ENCODE peak calls at places on chromosomes 11 and 22, in nine cellular contexts. A is tibial nerve, F is choroid plexus epithelial cell, W is chondrocyte, R is PC-9, S is cardiac fibroblast, T is tibial artery, H is mucosa of descending colon, B is GM13976. Z is an unnamed sample.

GRCh38 chr22:21001601-21002325 is at the start of gene THAP7:
- DNase-seq in B (peak; percentile 98), T (peak; percentile 98), W (peak; percentile 98), H (peak; percentile 98), S (peak; percentile 96), A (peak; percentile 95), F (peak; percentile 96), R (peak; percentile 79), Z (peak; percentile 97)

GRCh38 chr11:63826471-63827190 is 12.3 kb upstream of the MARK2 start:
- DNase-seq in H (no peak), F (no peak), T (no peak), R (no peak), B (no peak), A (no peak), W (no peak), S (no peak), Z (no peak)

GRCh38 chr11:46112961-46113617 is 8.2 kb downstream of the PHF21A start:
- DNase-seq in S (peak; percentile 73), W (no peak), H (peak; percentile 72), F (peak; percentile 82), B (no peak), T (no peak), A (peak; percentile 43), R (peak; percentile 49), Z (no peak)

GRCh38 chr22:43299736-43300135 is 43.4 kb downstream of the SCUBE1 start:
- DNase-seq in B (no peak), H (no peak), S (no peak), R (no peak), A (no peak), W (no peak), F (no peak), T (no peak), Z (no peak)

GRCh38 chr11:36684840-36685800 is 87.1 kb upstream of the RAG2 start:
- DNase-seq in S (no peak), B (no peak), H (no peak), A (no peak), W (no peak), F (no peak), R (no peak), T (no peak), Z (no peak)

GRCh38 chr11:64751136-64751535 is 7.2 kb upstream of the RASGRP2 start:
- DNase-seq in F (no peak), H (no peak), A (no peak), B (no peak), W (peak; percentile 67), S (no peak), R (no peak), T (peak; percentile 14), Z (no peak)

GRCh38 chr11:85236211-85236610 is 390.9 kb downstream of the DLG2 start:
- DNase-seq in H (no peak), S (no peak), F (no peak), B (no peak), T (no peak), R (no peak), A (no peak), W (no peak), Z (no peak)

GRCh38 chr11:45933131-45933821 is 10.8 kb downstream of the LARGE2 start:
- DNase-seq in A (no peak), F (no peak), W (no peak), S (no peak), R (no peak), B (peak; percentile 65), H (no peak), T (no peak), Z (peak; percentile 43)

GRCh38 chr11:1935156-1936071 is 11.7 kb upstream of the MRPL23 start:
- DNase-seq in F (no peak), R (no peak), W (peak; percentile 84), S (no peak), T (no peak), B (peak; percentile 43), H (no peak), A (no peak), Z (peak; percentile 45)

GRCh38 chr22:36333632-36334031 is 54.1 kb downstream of the MYH9 start:
- DNase-seq in R (peak; percentile 94), B (no peak), W (no peak), F (no peak), H (no peak), A (no peak), T (no peak), S (no peak), Z (no peak)

GRCh38 chr11:74494916-74495315 is 1.4 kb upstream of the LIPT2 start:
- DNase-seq in B (no peak), W (no peak), A (no peak), F (no peak), H (no peak), S (no peak), T (no peak), R (no peak), Z (no peak)

GRCh38 chr22:38062782-38063181 is 5.6 kb downstream of the PICK1 start:
- DNase-seq in W (no peak), A (peak; percentile 71), R (no peak), H (no peak), S (no peak), B (no peak), F (no peak), T (peak; percentile 60), Z (no peak)

DNA sequence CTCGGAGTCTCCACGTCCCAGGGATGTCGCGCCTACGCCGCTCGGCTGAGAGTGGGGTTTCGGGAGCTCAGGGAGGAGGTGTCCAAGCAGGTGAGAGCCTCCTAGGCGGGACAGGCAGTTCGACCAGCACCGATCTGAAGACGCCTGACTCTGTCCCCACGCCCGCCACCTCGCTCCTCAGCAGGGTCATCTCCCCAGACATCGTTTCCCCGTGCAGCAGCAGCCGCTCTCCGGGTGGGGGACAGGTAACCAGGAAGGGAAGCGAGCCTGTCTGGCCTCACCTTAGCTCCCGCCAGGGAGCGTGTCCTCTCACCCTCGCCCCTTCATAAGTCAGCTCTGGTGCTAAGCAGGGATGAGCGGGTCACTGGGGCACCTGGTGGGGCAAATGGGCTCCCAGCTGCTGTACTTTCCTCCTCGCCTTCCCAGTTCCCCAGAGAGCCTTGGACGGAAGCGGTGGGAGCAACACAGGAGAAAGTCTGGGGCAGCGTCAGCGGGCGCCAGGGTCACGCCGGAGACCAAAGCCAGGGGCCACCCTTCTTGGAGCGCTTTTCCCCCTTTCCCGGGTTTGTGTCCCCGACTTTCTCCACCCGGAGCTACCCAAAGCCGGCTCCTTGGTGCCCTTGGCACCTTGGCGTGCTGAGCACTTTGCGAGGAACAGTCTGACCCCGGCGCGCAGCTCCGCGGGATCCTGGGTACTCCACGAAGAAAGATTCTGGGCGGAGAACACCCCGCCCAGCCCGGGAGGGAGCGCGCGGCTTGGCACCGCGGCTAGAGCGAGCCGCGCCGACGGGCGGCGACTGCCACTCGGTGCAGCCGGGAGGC is 1.6 kb downstream of the SPON1 start:
- DNase-seq in H (peak; percentile 69), S (no peak), B (peak; percentile 31), R (no peak), T (no peak), W (peak; percentile 88), F (no peak), A (no peak), Z (no peak)
- TF ChIP-seq CTCF in H (no peak), S (no peak), B (no peak), R (no peak), T (no peak), W (no peak), F (no peak), A (no peak), Z (no peak)

GRCh38 chr11:8081591-8082021 is 595 bp downstream of the TUB start:
- DNase-seq in T (no peak), W (peak; percentile 92), R (no peak), F (peak; percentile 28), H (no peak), S (peak; percentile 16), A (no peak), B (no peak), Z (no peak)
- TF ChIP-seq CTCF in T (no peak), W (no peak), R (no peak), F (no peak), H (no peak), S (no peak), A (no peak), B (no peak), Z (no peak)

DNA sequence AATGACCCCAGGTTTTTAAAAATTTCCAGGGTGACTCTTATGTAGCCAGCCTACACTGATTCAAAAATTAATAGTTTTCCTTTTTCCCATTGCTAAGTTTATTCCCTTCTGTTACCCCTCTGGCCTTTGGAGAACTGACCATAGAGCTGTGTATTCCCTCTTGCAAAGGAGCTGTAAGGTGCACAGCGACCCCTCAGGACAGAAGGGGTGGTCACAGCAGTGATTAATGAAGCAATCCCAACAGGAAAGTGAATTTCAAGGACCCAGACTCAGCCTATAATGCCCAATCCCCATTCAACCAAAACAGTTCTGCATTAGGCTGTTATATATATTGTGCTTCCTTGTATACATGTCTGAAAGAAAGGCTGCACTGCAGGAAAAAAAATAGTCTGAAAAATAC is 147.1 kb downstream of the WT1 start:
- DNase-seq in B (no peak), F (no peak), T (no peak), A (no peak), W (no peak), H (no peak), R (no peak), S (no peak), Z (no peak)
- TF ChIP-seq CTCF in B (no peak), F (peak; percentile 36), T (no peak), A (no peak), W (peak; percentile 10), H (no peak), R (peak; percentile 29), S (no peak), Z (no peak)

GRCh38 chr22:19854778-19855503 is at the start of the genes GNB1L and RTL10:
- DNase-seq in R (peak; percentile 79), T (peak; percentile 95), W (peak; percentile 99), B (peak; percentile 99), S (peak; percentile 98), A (peak; percentile 90), F (peak; percentile 98), H (peak; percentile 98), Z (peak; percentile 95)
- TF ChIP-seq CTCF in R (no peak), T (no peak), W (peak; percentile 38), B (peak; percentile 23), S (no peak), A (peak; percentile 42), F (no peak), H (peak; percentile 20), Z (no peak)

GRCh38 chr11:92227954-92228935 is 3.6 kb downstream of the FAT3 start:
- DNase-seq in R (no peak), T (peak; percentile 32), S (no peak), H (no peak), B (no peak), W (no peak), A (no peak), F (no peak), Z (no peak)
- TF ChIP-seq CTCF in R (no peak), T (no peak), S (no peak), H (no peak), B (no peak), W (no peak), A (no peak), F (no peak), Z (no peak)

Z was measured in CD14-positive monocyte.